ENCODE peak calls at places on chromosomes 6 and 20, in eight cellular contexts. X, G, R, B, P, S, E and C are unnamed samples.

GRCh38 chr6:79946773-79947190 is 571 bp downstream of the ELOVL4 start:
- DNase-seq in R (peak), X (peak), B (peak), E (peak), G (no peak), S (no peak), P (peak), C (peak)

GRCh38 chr6:24359640-24360454 is 2.0 kb upstream of the DCDC2 start:
- DNase-seq in P (peak), G (peak), E (peak), X (peak), R (peak), S (peak), B (peak), C (peak)

GRCh38 chr6:37452522-37452921 is 19.5 kb downstream of the CMTR1 start:
- DNase-seq in B (no peak), P (no peak), R (no peak), S (no peak), X (no peak), G (no peak), E (no peak), C (no peak)

GRCh38 chr20:44211177-44212039 is 837 bp upstream of the OSER1 start:
- DNase-seq in P (peak), X (no peak), S (no peak), G (peak), B (no peak), E (no peak), R (no peak), C (peak)

GRCh38 chr6:53353624-53354023 is 4.9 kb upstream of the ELOVL5 start:
- DNase-seq in E (no peak), X (no peak), R (no peak), G (no peak), S (no peak), P (no peak), B (no peak), C (no peak)

GRCh38 chr6:51675551-51676275 is 411.7 kb downstream of the PKHD1 start:
- DNase-seq in B (no peak), G (peak), X (no peak), E (no peak), S (no peak), P (no peak), R (no peak), C (no peak)

GRCh38 chr6:152313542-152314482 is 323.4 kb downstream of the SYNE1 start:
- DNase-seq in G (no peak), B (no peak), P (no peak), E (no peak), R (no peak), X (no peak), S (no peak), C (peak)

GRCh38 chr6:111549744-111550143 is 55.9 kb downstream of the TRAF3IP2 start:
- DNase-seq in X (no peak), R (no peak), E (no peak), S (no peak), P (no peak), B (no peak), G (no peak), C (no peak)

GRCh38 chr20:35207950-35208611 is 18.4 kb upstream of the MMP24 start:
- DNase-seq in B (peak), S (peak), E (peak), G (peak), R (peak), X (peak), P (peak), C (peak)

GRCh38 chr6:122184260-122184934 is 215.1 kb upstream of the HSF2 start:
- DNase-seq in E (no peak), P (peak), G (no peak), S (no peak), R (no peak), X (no peak), B (no peak), C (peak)

GRCh38 chr6:148432405-148433195 is 90.0 kb downstream of the SASH1 start:
- DNase-seq in R (no peak), B (no peak), P (no peak), E (no peak), X (no peak), G (no peak), S (no peak), C (no peak)

GRCh38 chr20:32333988-32334885 is 23.9 kb upstream of the ASXL1 start:
- DNase-seq in S (peak), X (no peak), G (peak), R (peak), B (no peak), P (no peak), E (no peak), C (no peak)

GRCh38 chr6:33329058-33329457 is 11.5 kb upstream of the ZBTB22 start:
- DNase-seq in G (no peak), P (no peak), B (no peak), S (no peak), R (no peak), X (no peak), E (no peak), C (no peak)

GRCh38 chr6:16805190-16805860 is 44.1 kb upstream of the ATXN1 start:
- DNase-seq in P (no peak), G (peak), S (no peak), E (no peak), B (no peak), X (no peak), R (no peak), C (no peak)

GRCh38 chr6:126054258-126054702 is 67.9 kb downstream of the TRMT11 start:
- DNase-seq in E (no peak), X (no peak), G (no peak), S (no peak), R (no peak), P (no peak), B (no peak), C (peak)

GRCh38 chr6:134870677-134871498 is 79.0 kb downstream of the ALDH8A1 start:
- DNase-seq in X (no peak), E (no peak), S (no peak), G (no peak), P (no peak), R (no peak), B (peak), C (peak)